ENCODE peak calls at places on chromosomes 7 and 10, in seven cellular contexts. M, Q, Z, U, E, W and Y are unnamed samples.

GRCh38 chr7:108181073-108181985 is 51.2 kb upstream of the LAMB4 start:
- DNase-seq in M (peak), Q (peak), Z (peak), U (no peak), E (no peak), W (no peak), Y (peak)

GRCh38 chr7:36970551-36971514 is 246.5 kb upstream of the AOAH start:
- DNase-seq in M (no peak), Q (no peak), Z (no peak), U (no peak), E (no peak), W (no peak), Y (no peak)

GRCh38 chr10:102645388-102645740 is 1.1 kb downstream of the TRIM8 start:
- DNase-seq in M (no peak), Q (peak), Z (no peak), U (no peak), E (peak), W (no peak), Y (peak)

GRCh38 chr10:24866615-24867583 is 85.5 kb downstream of the PRTFDC1 start:
- DNase-seq in M (peak), Q (peak), Z (peak), U (no peak), E (no peak), W (peak), Y (peak)

GRCh38 chr7:100825760-100826545 is 1.4 kb downstream of the EPHB4 start:
- DNase-seq in M (peak), Q (peak), Z (peak), U (no peak), E (no peak), W (no peak), Y (peak)

GRCh38 chr7:155871211-155871610 is 58.9 kb upstream of the SHH start:
- DNase-seq in M (no peak), Q (no peak), Z (no peak), U (no peak), E (no peak), W (no peak), Y (no peak)

GRCh38 chr7:17069146-17069545 is 187.4 kb upstream of the AGR3 start:
- DNase-seq in M (no peak), Q (no peak), Z (no peak), U (no peak), E (no peak), W (no peak), Y (no peak)

GRCh38 chr10:107733328-107733727 is 568.8 kb upstream of the SORCS1 start:
- DNase-seq in M (peak), Q (peak), Z (no peak), U (no peak), E (no peak), W (no peak), Y (no peak)

GRCh38 chr7:38858281-38858884 is 50.6 kb downstream of the VPS41 start:
- DNase-seq in M (no peak), Q (peak), Z (peak), U (no peak), E (no peak), W (no peak), Y (peak)

GRCh38 chr10:97648557-97649404 is 8.3 kb downstream of the PI4K2A start:
- DNase-seq in M (peak), Q (peak), Z (peak), U (no peak), E (no peak), W (no peak), Y (peak)

GRCh38 chr7:6558837-6559236 is 7.6 kb upstream of the GRID2IP start:
- DNase-seq in M (peak), Q (peak), Z (peak), U (no peak), E (no peak), W (no peak), Y (peak)

GRCh38 chr7:132035517-132036362 is 479.3 kb upstream of the PODXL start:
- DNase-seq in M (no peak), Q (no peak), Z (no peak), U (no peak), E (no peak), W (no peak), Y (no peak)

GRCh38 chr7:94907420-94908203 is at the start of gene PPP1R9A:
- DNase-seq in M (no peak), Q (peak), Z (no peak), U (no peak), E (peak), W (peak), Y (no peak)

GRCh38 chr7:157996359-157997079 is 591.1 kb downstream of the PTPRN2 start:
- DNase-seq in M (no peak), Q (no peak), Z (no peak), U (no peak), E (no peak), W (no peak), Y (no peak)

GRCh38 chr10:33487014-33487776 is 152.7 kb upstream of the NRP1 start:
- DNase-seq in M (peak), Q (peak), Z (peak), U (no peak), E (no peak), W (no peak), Y (peak)

GRCh38 chr10:80459047-80459865 is 5.1 kb downstream of the TSPAN14 start:
- DNase-seq in M (peak), Q (peak), Z (peak), U (no peak), E (no peak), W (no peak), Y (peak)
- TF ChIP-seq CTCF in M (peak), Q (no peak), Z (peak), U (no peak), E (no peak), W (no peak), Y (no peak)

DNA sequence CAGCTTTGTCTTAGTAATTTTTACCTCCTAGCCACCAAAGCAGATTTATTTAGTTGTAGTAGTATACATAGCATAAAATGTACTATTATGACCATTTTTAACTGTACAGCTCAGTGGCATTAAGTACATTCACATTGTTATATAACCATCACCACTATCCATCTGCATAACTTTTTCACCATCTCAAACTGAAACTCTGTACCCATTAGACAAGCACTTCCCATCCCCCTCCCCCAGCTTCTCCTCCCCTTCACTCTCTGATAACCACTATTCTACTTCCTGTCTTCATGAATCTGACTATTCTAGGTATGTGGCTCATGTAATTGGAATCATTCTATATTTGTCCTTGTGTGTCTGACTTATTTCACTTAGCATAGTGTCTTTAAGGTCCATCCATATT is 71.9 kb downstream of the MRPL32 start:
- DNase-seq in M (no peak), Q (peak), Z (peak), U (no peak), E (no peak), W (no peak), Y (no peak)
- TF ChIP-seq CTCF in M (no peak), Q (no peak), Z (no peak), U (no peak), E (no peak), W (no peak), Y (no peak)

DNA sequence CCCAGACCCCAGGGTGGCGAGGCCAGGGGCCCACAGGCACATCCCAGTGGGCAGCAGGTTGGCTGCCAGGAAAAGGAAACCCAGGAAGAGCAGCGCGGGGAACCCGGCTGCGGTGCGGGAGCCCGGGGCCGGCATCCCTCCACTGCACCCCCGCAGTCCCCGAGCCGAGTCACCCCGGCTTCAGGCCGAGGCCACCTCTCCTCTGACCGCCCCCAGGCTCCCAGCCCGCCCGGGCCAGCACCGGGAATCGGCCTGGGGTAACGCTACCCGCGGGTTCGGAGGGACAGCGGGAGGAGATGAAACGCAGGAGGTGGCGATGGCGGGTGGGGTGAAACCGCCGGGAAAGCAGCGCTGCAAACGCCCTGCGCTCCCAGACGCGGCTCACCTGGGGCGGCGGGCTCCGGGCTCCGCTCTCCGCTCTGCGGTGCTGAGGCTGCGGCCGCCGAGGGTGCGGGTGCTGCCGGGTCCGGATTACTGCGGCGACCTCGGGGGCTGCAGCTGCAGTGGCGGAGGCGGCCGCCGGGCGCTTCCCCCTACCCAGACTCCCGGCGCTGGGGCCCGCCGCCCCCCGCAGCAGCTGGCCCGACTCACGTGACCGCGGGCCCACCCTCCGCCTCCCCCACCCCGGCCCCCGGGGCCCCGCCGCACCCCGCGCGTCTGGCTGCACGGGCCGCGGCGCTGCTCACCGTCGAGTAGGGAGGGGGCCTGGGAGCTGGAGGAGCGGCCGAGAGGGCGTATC is at the start of gene SCRN1:
- DNase-seq in M (peak), Q (no peak), Z (peak), U (no peak), E (peak), W (peak), Y (peak)
- TF ChIP-seq CTCF in M (no peak), Q (no peak), Z (no peak), U (no peak), E (peak), W (no peak), Y (no peak)

GRCh38 chr7:116595063-116595462 is 70.2 kb downstream of the CAV1 start:
- DNase-seq in M (no peak), Q (no peak), Z (no peak), U (no peak), E (no peak), W (no peak), Y (no peak)

GRCh38 chr7:116598846-116599245 is 73.2 kb upstream of the MET start:
- DNase-seq in M (peak), Q (no peak), Z (no peak), U (no peak), E (no peak), W (no peak), Y (no peak)

GRCh38 chr7:116597384-116597783 is 72.5 kb downstream of the CAV1 start:
- DNase-seq in M (no peak), Q (no peak), Z (no peak), U (no peak), E (no peak), W (no peak), Y (no peak)

GRCh38 chr7:116601426-116601825 is 70.6 kb upstream of the MET start:
- DNase-seq in M (no peak), Q (no peak), Z (no peak), U (no peak), E (no peak), W (no peak), Y (no peak)

GRCh38 chr7:116598278-116598677 is 73.4 kb downstream of the CAV1 start:
- DNase-seq in M (no peak), Q (no peak), Z (no peak), U (no peak), E (no peak), W (no peak), Y (no peak)
- TF ChIP-seq CTCF in M (peak), Q (no peak), Z (peak), U (no peak), E (peak), W (no peak), Y (peak)

GRCh38 chr10:103881420-103882284 is 26.3 kb upstream of the SH3PXD2A start:
- DNase-seq in M (no peak), Q (no peak), Z (no peak), U (no peak), E (no peak), W (no peak), Y (no peak)

GRCh38 chr10:103888113-103888841 is 29.7 kb downstream of the STN1 start:
- DNase-seq in M (peak), Q (peak), Z (peak), U (no peak), E (no peak), W (peak), Y (peak)

GRCh38 chr10:103882285-103883007 is 27.1 kb upstream of the SH3PXD2A start:
- DNase-seq in M (no peak), Q (no peak), Z (no peak), U (no peak), E (no peak), W (no peak), Y (no peak)

GRCh38 chr10:103885617-103886016 is 30.2 kb upstream of the SH3PXD2A start:
- DNase-seq in M (peak), Q (peak), Z (peak), U (no peak), E (no peak), W (no peak), Y (peak)

DNA sequence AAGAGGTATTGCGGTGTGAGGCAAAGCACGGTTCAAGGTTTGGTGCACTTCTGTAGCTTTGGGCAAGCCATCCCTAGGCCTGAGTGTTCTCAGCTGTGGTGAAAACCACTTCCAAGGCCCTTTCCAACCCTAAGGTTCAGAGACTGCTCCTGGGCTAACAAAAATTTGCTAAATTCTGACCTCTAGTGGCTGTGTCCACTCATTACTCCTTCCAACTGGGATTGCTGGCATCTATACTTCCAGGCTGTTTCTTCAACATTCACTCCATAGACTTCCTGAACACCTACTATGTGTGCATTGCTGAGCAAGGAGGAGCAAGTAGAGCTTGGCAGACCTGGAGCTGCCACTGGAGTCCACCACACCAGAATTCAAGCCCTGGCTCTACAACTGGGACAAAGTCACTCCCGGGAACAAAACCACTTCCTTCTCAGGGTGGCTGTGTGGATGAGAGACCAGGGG is 29.3 kb upstream of the SH3PXD2A start:
- DNase-seq in M (peak), Q (peak), Z (peak), U (no peak), E (peak), W (peak), Y (peak)
- TF ChIP-seq CTCF in M (peak), Q (peak), Z (peak), U (peak), E (peak), W (peak), Y (peak)

GRCh38 chr10:14415676-14416307 is 85.1 kb upstream of the FRMD4A start:
- DNase-seq in M (no peak), Q (peak), Z (no peak), U (no peak), E (no peak), W (no peak), Y (no peak)
- TF ChIP-seq CTCF in M (no peak), Q (no peak), Z (no peak), U (no peak), E (no peak), W (no peak), Y (no peak)